ENCODE peak calls at places on chromosome 13, in seven cellular contexts. Q is esophagus squamous epithelium, M is IMR-90, D is uterus, L is body of pancreas, P is tibial nerve, F is ovary. C is an unnamed sample.

GRCh38 chr13:51763486-51763885 is 40.5 kb downstream of the DHRS12 start:
- DNase-seq in P (no peak), L (no peak), M (no peak), F (no peak), Q (no peak), D (no peak), C (no peak)

GRCh38 chr13:25657062-25657588 is 285.4 kb downstream of the ATP8A2 start:
- DNase-seq in F (no peak), L (no peak), D (no peak), M (no peak), P (no peak), Q (no peak), C (no peak)

GRCh38 chr13:49812806-49813205 is 20.3 kb upstream of the KPNA3 start:
- DNase-seq in L (no peak), P (no peak), D (no peak), Q (no peak), M (no peak), F (no peak), C (no peak)

GRCh38 chr13:40315416-40316064 is 350.9 kb downstream of the FOXO1 start:
- DNase-seq in Q (no peak), P (no peak), L (peak; percentile 48), M (no peak), D (no peak), F (peak; percentile 26), C (no peak)

GRCh38 chr13:26619321-26619720 is 61.8 kb downstream of the WASF3 start:
- DNase-seq in F (no peak), P (no peak), M (peak; percentile 91), D (no peak), L (no peak), Q (no peak), C (no peak)

GRCh38 chr13:49754146-49754545 is 38.3 kb downstream of the KPNA3 start:
- DNase-seq in P (no peak), M (no peak), F (no peak), Q (no peak), D (no peak), L (no peak), C (no peak)

GRCh38 chr13:32195713-32196112 is 119.5 kb downstream of the ZAR1L start:
- DNase-seq in L (no peak), P (no peak), M (no peak), D (no peak), Q (no peak), F (no peak), C (no peak)

GRCh38 chr13:110509478-110509926 is 52.0 kb downstream of the RAB20 start:
- DNase-seq in F (no peak), M (peak; percentile 41), Q (no peak), P (no peak), L (no peak), D (no peak), C (no peak)

GRCh38 chr13:46372071-46372470 is 15.0 kb downstream of the RUBCNL start:
- DNase-seq in M (no peak), P (no peak), Q (no peak), F (no peak), D (no peak), L (no peak), C (no peak)

GRCh38 chr13:56201834-56202233 is 938.9 kb upstream of the PRR20A start:
- DNase-seq in M (no peak), D (no peak), F (no peak), Q (no peak), P (no peak), L (no peak), C (no peak)

GRCh38 chr13:95485518-95486144 is 66.9 kb upstream of the CLDN10 start:
- DNase-seq in F (no peak), L (no peak), M (no peak), D (no peak), P (no peak), Q (no peak), C (no peak)

DNA sequence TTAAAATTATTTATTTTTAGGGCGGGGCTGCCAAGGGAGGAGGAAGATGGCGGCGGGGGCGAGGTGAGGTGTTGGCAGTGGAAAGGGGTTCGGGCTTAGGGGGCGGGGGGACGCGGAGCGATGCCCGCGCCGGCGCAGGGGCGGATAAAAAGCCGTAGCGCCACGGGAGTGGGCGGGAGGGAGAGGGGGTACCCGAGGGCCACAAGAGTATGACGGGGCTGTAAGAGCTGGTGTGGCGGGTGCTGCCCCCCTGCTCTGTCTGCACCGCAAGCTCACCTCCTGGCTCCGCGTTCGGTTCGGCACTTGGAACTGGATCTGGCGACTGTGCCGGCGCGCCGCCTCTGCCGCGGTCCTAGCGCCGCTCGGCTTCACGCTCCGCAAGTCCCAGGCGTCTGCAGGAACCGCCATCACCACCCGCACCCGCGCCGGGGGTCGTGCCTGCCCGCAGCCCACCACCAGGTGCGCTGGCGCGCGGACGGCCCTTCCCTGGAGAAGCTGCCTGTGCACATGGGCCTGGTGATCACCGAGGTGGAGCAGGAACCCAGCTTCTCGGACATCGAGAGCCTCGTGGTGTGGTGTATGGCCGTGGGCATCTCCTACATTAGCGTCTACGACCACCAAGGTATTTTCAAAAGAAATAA is 265.2 kb upstream of the SGCG start:
- DNase-seq in M (peak; percentile 17), D (peak; percentile 66), F (peak; percentile 67), L (peak; percentile 32), P (no peak), Q (no peak), C (peak; percentile 23)
- TF ChIP-seq CTCF in M (no peak), D (peak; percentile 37), F (no peak), L (no peak), P (no peak), Q (no peak), C (no peak)

GRCh38 chr13:99496322-99497142 is 4.7 kb upstream of the TM9SF2 start:
- DNase-seq in M (peak; percentile 15), Q (peak; percentile 52), F (peak; percentile 49), P (no peak), D (peak; percentile 65), L (peak; percentile 63), C (peak; percentile 80)

GRCh38 chr13:99495478-99496321 is 5.6 kb upstream of the TM9SF2 start:
- DNase-seq in D (no peak), F (no peak), M (no peak), L (no peak), P (no peak), Q (no peak), C (no peak)

GRCh38 chr13:99500839-99501134 is 485 bp upstream of the TM9SF2 start:
- DNase-seq in F (no peak), P (no peak), Q (no peak), M (no peak), D (no peak), L (no peak), C (no peak)

GRCh38 chr13:99501135-99501951 is at the start of gene TM9SF2:
- DNase-seq in L (peak; percentile 97), P (peak; percentile 93), D (peak; percentile 99), F (peak; percentile 98), M (peak; percentile 97), Q (peak; percentile 84), C (peak; percentile 99)

DNA sequence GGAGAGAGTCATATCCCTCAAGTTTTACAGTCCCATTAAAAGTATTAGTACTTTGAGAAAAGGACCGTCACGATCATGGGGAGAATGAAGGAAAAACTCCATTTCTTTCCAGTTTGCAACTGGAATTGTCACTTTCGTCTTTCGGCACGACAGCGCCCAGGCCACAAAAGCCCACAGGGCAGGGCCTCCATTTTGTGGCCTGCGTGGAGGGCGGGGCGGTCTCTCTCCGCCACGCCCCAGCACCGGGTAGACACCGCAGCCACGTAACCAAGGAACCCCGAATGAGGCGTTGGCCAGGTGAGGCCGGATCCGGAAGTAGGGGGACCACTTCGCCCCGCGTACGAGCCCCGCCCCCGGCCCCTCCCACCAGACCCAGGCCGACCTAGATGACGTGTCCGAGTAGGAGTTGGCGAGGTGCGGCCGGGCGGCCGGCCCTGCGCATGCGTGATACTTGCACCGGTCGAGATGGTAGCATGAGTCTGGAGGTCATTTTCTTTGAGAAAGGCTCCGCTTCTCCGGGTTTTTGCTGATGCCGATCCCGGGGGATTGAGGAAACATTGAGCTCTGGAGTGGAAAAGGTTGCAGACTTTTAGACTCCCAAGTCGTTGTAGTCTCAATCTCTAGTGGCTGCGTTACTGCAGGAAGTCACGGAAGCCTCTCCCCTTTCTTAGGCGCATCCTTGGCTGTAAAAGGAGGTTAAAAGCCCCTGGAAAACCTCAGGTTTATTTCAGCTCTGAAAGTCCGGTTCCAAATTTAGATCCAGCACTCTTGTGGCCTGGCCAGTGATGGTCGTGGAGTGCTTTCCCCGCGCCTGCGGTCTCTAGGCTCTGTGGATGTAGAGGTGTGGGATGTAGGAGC is 2.7 kb upstream of the TM9SF2 start:
- DNase-seq in Q (peak; percentile 72), D (peak; percentile 97), P (peak; percentile 87), F (peak; percentile 96), L (peak; percentile 99), M (peak; percentile 95), C (peak; percentile 99)
- TF ChIP-seq POLR2A in Q (no peak), D (peak; percentile 58), P (peak; percentile 45), F (peak; percentile 45), L (peak; percentile 75), M (no peak), C (no peak)

GRCh38 chr13:77016241-77016812 is 10.6 kb downstream of the FBXL3 start:
- DNase-seq in L (no peak), F (no peak), Q (no peak), D (no peak), M (no peak), P (no peak), C (no peak)
- H3K4me3 ChIP-seq in L (no peak overlapping the region), F (no peak overlapping the region), Q (no peak overlapping the region), D (no peak overlapping the region), M (no peak overlapping the region), P (no peak overlapping the region), C (no peak overlapping the region)

GRCh38 chr13:20191902-20192469 is 752 bp downstream of the GJB2 start:
- DNase-seq in L (peak; percentile 49), P (no peak), F (no peak), M (no peak), D (no peak), Q (no peak), C (no peak)

GRCh38 chr13:20191311-20191901 is 1.3 kb downstream of the GJB2 start:
- DNase-seq in F (no peak), P (no peak), Q (no peak), M (no peak), L (no peak), D (no peak), C (no peak)

GRCh38 chr13:20186771-20187170 is 6.0 kb downstream of the GJB2 start:
- DNase-seq in Q (no peak), P (no peak), M (no peak), D (no peak), L (no peak), F (no peak), C (no peak)

GRCh38 chr13:20190481-20191310 is 2.0 kb downstream of the GJB2 start:
- DNase-seq in P (no peak), F (no peak), Q (no peak), M (peak; percentile 90), L (no peak), D (no peak), C (no peak)

DNA sequence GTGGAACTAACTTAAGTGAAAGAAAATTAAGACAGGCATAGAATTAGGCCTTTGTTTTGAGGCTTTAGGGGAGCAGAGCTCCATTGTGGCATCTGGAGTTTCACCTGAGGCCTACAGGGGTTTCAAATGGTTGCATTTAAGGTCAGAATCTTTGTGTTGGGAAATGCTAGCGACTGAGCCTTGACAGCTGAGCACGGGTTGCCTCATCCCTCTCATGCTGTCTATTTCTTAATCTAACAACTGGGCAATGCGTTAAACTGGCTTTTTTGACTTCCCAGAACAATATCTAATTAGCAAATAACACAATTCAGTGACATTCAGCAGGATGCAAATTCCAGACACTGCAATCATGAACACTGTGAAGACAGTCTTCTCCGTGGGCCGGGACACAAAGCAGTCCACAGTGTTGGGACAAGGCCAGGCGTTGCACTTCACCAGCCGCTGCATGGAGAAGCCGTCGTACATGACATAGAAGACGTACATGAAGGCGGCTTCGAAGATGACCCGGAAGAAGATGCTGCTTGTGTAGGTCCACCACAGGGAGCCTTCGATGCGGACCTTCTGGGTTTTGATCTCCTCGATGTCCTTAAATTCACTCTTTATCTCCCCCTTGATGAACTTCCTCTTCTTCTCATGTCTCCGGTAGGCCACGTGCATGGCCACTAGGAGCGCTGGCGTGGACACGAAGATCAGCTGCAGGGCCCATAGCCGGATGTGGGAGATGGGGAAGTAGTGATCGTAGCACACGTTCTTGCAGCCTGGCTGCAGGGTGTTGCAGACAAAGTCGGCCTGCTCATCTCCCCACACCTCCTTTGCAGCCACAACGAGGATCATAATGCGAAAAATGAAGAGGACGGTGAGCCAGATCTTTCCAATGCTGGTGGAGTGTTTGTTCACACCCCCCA is 3.8 kb downstream of the GJB2 start:
- DNase-seq in M (no peak), L (peak; percentile 20), F (no peak), Q (no peak), P (no peak), D (no peak), C (no peak)
- TF ChIP-seq CTCF in M (peak; percentile 15), L (no peak), F (no peak), Q (no peak), P (no peak), D (no peak), C (no peak)

C was measured in lower leg skin.